ENCODE peak calls at places on chromosomes 1 and 21, in four cellular contexts. L is hepatocyte, V is upper lobe of left lung, E is neural crest cell. Y is an unnamed sample.

GRCh38 chr21:42411197-42411869 is 7.6 kb downstream of the UBASH3A start:
- DNase-seq in V (no peak), E (no peak), L (no peak), Y (no peak)

GRCh38 chr1:107153033-107153432 is 12.2 kb downstream of the NTNG1 start:
- DNase-seq in L (no peak), E (no peak), V (no peak), Y (no peak)

GRCh38 chr1:167726038-167726437 is 4.3 kb downstream of the MPZL1 start:
- DNase-seq in E (no peak), V (no peak), L (no peak), Y (no peak)

GRCh38 chr1:246933893-246934292 is 2.1 kb upstream of the AHCTF1 start:
- DNase-seq in V (no peak), L (no peak), E (no peak), Y (no peak)

GRCh38 chr1:53807916-53808315 is 30.2 kb downstream of the NDC1 start:
- DNase-seq in V (no peak), E (no peak), L (no peak), Y (no peak)

GRCh38 chr1:45221716-45222115 is 15.3 kb upstream of the ZSWIM5 start:
- DNase-seq in V (no peak), E (no peak), L (no peak), Y (no peak)

GRCh38 chr1:184002071-184002470 is 35.5 kb downstream of the COLGALT2 start:
- DNase-seq in E (no peak), V (no peak), L (peak), Y (no peak)

GRCh38 chr1:162878000-162878596 is 17.1 kb upstream of the CCDC190 start:
- DNase-seq in E (peak), L (peak), V (no peak), Y (peak)

GRCh38 chr21:21688877-21689276 is 690.7 kb downstream of the NCAM2 start:
- DNase-seq in E (no peak), L (peak), V (no peak), Y (peak)
- TF ChIP-seq CTCF in E (peak), L (peak), V (peak), Y (no peak)

GRCh38 chr1:245825128-245825901 is 670.5 kb downstream of the KIF26B start:
- DNase-seq in E (no peak), L (peak), V (peak), Y (no peak)
- TF ChIP-seq CTCF in E (no peak), L (peak), V (no peak), Y (no peak)

GRCh38 chr1:174194451-174194850 is 35.1 kb downstream of the RABGAP1L start:
- DNase-seq in E (no peak), V (no peak), L (no peak), Y (no peak)

GRCh38 chr1:174191255-174191906 is 32.1 kb downstream of the RABGAP1L start:
- DNase-seq in E (no peak), L (no peak), V (no peak), Y (no peak)

GRCh38 chr1:174190800-174191199 is 31.5 kb downstream of the RABGAP1L start:
- DNase-seq in E (no peak), V (no peak), L (no peak), Y (no peak)

GRCh38 chr1:174189424-174190062 is 30.2 kb downstream of the RABGAP1L start:
- DNase-seq in V (no peak), L (no peak), E (no peak), Y (no peak)
- TF ChIP-seq CTCF in V (no peak), L (no peak), E (no peak), Y (no peak)

GRCh38 chr1:164180824-164181223 is 378.2 kb upstream of the PBX1 start:
- DNase-seq in E (no peak), V (no peak), L (no peak), Y (no peak)
- TF ChIP-seq CTCF in E (no peak), V (no peak), L (no peak), Y (no peak)

DNA sequence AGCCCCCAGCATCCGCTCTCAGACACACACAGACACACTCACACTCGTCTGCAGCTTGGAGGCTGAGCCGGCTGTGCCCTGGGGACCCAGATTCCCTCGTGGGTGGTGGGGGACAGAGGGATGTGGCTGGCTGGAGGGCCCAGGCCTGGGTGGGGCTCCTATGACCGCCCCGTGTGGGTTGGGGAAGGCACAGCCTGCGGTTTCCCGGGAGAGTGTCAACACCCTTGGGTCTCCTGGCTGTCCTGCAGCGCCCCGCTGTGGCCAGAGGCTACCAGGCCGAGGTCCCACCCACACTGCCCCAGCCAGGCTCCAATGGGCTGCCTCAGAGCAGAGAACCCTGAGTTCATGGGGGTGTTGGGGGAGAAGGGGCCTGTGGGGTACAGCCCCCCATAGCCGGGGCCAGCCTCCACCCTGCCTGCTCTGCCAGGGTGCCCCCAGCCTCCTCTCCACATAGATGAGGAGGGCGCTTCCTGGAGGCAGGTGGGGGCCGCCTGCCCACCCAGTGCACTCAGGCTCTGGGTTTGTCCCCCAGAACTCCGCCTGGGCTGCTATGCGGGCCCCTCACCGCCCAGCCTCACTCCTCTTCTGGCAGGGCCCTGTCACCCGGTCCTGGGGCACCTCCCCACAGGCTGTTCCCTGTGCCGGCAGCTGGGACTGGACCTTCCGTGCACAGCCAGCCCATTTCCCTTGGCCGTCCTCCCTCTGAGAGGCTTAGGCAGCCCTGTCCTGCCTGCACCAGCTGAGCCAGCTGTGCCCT is at the start of gene TTC34:
- DNase-seq in V (peak), L (no peak), E (no peak), Y (peak)
- TF ChIP-seq CTCF in V (peak), L (no peak), E (no peak), Y (peak)

DNA sequence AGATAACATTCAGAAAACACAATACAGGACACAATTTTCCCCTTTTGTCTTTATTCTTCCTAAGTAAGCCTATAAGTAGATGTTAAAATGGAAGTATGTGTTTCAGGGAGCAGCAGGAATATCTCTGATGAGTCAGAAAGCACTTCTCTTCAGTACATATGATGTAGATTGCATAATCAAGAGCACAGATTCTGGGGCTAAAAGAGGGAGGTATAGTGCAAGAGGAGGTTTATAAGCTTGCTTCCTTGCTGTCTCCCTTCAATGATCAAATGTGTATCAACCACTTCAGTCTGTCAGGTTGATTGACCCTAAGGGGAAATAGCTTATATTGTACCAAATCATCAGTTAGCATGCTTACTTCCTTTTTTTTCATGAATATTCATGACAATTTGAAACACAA is 822.8 kb downstream of the BRINP3 start:
- DNase-seq in E (no peak), L (peak), V (no peak), Y (no peak)
- TF ChIP-seq CTCF in E (no peak), L (no peak), V (no peak), Y (no peak)

DNA sequence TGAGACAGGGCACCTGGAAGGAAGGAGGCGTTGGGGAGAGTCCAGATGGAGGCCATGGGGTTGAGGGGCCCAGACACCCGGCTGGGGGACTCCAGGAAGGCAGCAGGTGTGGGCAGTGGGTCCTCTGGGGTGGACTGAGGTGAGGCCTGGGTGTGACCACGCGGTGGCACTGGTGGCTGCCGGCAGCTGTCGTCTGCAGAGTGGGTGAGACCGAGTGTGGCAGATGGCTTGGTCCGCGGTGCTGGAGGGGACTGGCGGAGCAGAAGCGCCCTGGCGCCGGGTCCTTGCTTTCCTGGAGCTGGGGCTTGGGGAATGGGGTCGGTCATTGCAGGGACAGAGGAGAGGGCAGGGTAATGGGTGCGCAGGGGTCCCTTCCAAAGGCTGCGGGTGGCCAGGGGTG is 12.5 kb downstream of the AGRN start:
- DNase-seq in V (peak), L (peak), E (peak), Y (no peak)
- TF ChIP-seq CTCF in V (no peak), L (no peak), E (no peak), Y (no peak)

DNA sequence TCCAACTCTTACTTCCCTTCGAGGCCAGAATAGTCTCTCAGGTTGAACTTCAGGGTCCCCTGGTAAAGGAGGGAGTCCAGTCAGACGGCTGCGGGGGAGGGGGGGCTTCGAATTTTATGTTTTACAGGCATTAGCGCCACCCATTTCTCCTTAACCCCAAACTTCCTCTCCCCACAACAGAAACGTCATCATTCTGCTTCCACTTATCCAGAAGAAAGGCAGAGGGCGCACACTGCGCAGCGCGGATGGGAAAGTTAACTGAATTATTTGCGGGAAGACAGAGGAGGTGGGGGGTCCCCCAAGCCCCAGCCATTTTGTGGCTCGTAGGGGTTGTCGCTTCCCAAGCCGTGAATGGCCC is 529 bp upstream of the PRMT2 start:
- DNase-seq in V (no peak), E (no peak), L (peak), Y (no peak)
- TF ChIP-seq CTCF in V (no peak), E (no peak), L (peak), Y (peak)

Y was measured in endothelial cell.